ENCODE peak calls at places on chromosomes 4 and X, in six cellular contexts. S is OCI-LY7, K is foreskin fibroblast, A is epithelial cell of esophagus, M is MM.1S, D is tibial artery. Q is an unnamed sample.

GRCh38 chrX:112341598-112341997 is 259.0 kb upstream of the TRPC5 start:
- DNase-seq in M (no peak), K (no peak), A (no peak), D (no peak), S (no peak), Q (no peak)

GRCh38 chr4:8188743-8189550 is 10.1 kb upstream of the SH3TC1 start:
- DNase-seq in A (peak; percentile 99), K (no peak), S (no peak), D (peak; percentile 45), M (peak; percentile 37), Q (peak; percentile 38)

GRCh38 chrX:11531226-11531625 is 134.5 kb downstream of the ARHGAP6 start:
- DNase-seq in M (peak; percentile 8), S (peak; percentile 18), A (peak; percentile 18), D (no peak), K (peak; percentile 43), Q (no peak)

GRCh38 chr4:173038192-173038896 is 130.3 kb upstream of the GALNT7 start:
- DNase-seq in D (no peak), S (no peak), K (no peak), A (no peak), M (no peak), Q (no peak)

GRCh38 chrX:22141061-22141460 is 108.9 kb downstream of the PHEX start:
- DNase-seq in K (peak; percentile 39), A (peak; percentile 61), S (no peak), D (no peak), M (no peak), Q (no peak)

GRCh38 chr4:140952709-140953108 is 180.6 kb downstream of the RNF150 start:
- DNase-seq in K (peak; percentile 62), M (no peak), D (no peak), S (no peak), A (peak; percentile 86), Q (peak; percentile 48)

GRCh38 chr4:156188596-156188995 is 234.9 kb upstream of the CTSO start:
- DNase-seq in A (no peak), D (no peak), S (no peak), M (no peak), K (no peak), Q (no peak)

GRCh38 chr4:54322817-54323417 is 93.8 kb downstream of the PDGFRA start:
- DNase-seq in S (peak; percentile 68), M (peak; percentile 81), A (peak; percentile 79), D (peak; percentile 45), K (peak; percentile 81), Q (peak; percentile 21)

GRCh38 chrX:148310402-148311200 is 189.8 kb upstream of the AFF2 start:
- DNase-seq in K (no peak), S (peak; percentile 85), A (no peak), M (peak; percentile 75), D (no peak), Q (no peak)

GRCh38 chr4:15232725-15233597 is 194.9 kb upstream of the C1QTNF7 start:
- DNase-seq in D (no peak), K (peak; percentile 82), S (no peak), M (peak; percentile 72), A (peak; percentile 57), Q (peak; percentile 55)

GRCh38 chr4:176425035-176425434 is 105.3 kb downstream of the SPCS3 start:
- DNase-seq in S (no peak), M (no peak), K (peak; percentile 71), A (peak; percentile 69), D (no peak), Q (no peak)

GRCh38 chr4:14180983-14181601 is 553.6 kb upstream of the BOD1L1 start:
- DNase-seq in S (no peak), A (peak; percentile 13), D (no peak), M (no peak), K (peak; percentile 33), Q (no peak)

GRCh38 chr4:46977245-46977644 is 16.1 kb downstream of the GABRA4 start:
- DNase-seq in D (no peak), K (no peak), A (no peak), M (no peak), S (no peak), Q (no peak)

GRCh38 chr4:46975841-46976551 is 17.4 kb downstream of the GABRA4 start:
- DNase-seq in S (no peak), M (peak; percentile 55), A (peak; percentile 7), K (no peak), D (no peak), Q (no peak)

GRCh38 chr4:46979283-46979682 is 14.1 kb downstream of the GABRA4 start:
- DNase-seq in A (no peak), K (no peak), S (no peak), D (no peak), M (no peak), Q (no peak)

DNA sequence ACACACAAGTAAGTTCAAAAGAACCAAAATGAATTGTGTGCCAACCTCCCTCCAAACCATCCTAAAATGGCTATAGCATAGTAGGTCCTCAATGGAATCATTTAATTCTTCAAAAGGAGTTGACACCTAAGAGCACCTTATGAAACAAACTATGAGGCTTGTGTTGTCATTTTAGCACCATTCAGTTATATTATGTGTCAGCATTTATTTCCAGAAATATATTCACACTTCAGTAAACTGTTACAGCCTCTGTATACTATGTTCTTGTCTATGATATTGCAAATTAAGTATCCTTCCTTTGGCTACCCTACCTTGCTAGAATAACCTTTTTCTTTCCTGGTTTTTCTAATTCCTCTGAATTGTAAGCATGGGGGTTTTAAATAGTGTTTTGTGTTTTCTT is 18.2 kb downstream of the GABRA4 start:
- DNase-seq in K (no peak), A (no peak), S (no peak), D (no peak), M (no peak), Q (no peak)
- TF ChIP-seq CTCF in K (no peak), A (no peak), S (no peak), D (no peak), M (no peak), Q (no peak)

DNA sequence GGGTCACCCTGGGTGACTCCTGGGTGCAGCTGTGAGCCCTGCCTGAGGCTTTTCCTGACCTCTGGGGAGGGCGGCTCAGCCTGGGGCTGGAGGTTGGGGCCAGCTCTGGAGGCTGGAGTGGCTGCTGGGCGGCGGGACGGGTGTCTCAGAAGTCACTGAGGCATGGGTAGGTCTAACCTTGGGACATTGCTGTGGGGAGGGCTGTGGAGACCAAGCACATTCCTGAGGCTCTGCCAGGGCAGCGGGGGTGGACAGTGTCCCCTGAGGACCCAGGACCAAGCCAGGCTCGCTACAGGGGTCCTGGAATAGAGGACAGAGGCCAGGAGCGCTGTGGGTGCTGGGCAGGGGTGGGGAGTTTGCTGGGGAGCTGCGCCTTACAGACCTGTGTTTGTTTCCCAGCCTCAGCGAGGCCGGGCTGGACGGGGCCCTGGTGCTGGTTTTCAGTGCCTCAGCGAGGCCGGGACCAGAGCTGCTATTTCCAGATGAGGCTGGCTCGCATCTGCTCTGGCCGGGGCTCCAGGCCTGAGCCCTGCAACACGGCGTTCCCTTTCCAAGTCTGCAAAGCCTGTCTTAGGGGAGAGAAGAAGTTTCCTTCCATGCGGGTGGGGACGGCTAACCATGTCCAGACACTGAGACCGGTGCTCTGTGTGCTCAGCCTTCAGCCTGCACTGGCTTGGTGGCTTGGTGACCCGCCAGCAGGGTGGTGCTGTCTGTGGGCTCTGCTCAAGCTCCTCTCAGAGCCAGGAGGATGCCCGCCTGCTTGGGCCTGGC is 3.0 kb upstream of the SLC25A6 start:
- DNase-seq in A (no peak), K (no peak), S (no peak), M (no peak), D (peak; percentile 24), Q (no peak)
- H3K4me3 ChIP-seq in A (no peak overlapping the region), K (no peak overlapping the region), S (peak overlapping the region; percentile 1), M (no peak overlapping the region), D (no peak overlapping the region), Q (no peak overlapping the region)

GRCh38 chr4:189117426-189117825 is 823.2 kb upstream of the FRG1 start:
- DNase-seq in M (no peak), S (no peak), D (no peak), K (peak; percentile 9), A (peak; percentile 17), Q (no peak)
- TF ChIP-seq CTCF in M (no peak), S (no peak), D (no peak), K (peak; percentile 17), A (no peak), Q (no peak)

GRCh38 chr4:3497554-3498389 is 34.5 kb downstream of the LRPAP1 start:
- DNase-seq in A (no peak), K (peak; percentile 24), D (no peak), S (no peak), M (no peak), Q (no peak)

GRCh38 chr4:3495341-3495975 is 32.4 kb downstream of the DOK7 start:
- DNase-seq in A (no peak), M (no peak), D (no peak), S (no peak), K (no peak), Q (no peak)

GRCh38 chr4:3498407-3498806 is 33.8 kb downstream of the LRPAP1 start:
- DNase-seq in M (no peak), A (no peak), K (no peak), D (no peak), S (no peak), Q (no peak)

GRCh38 chr4:3496021-3496420 is 32.9 kb downstream of the DOK7 start:
- DNase-seq in A (no peak), S (no peak), K (no peak), D (no peak), M (no peak), Q (no peak)

DNA sequence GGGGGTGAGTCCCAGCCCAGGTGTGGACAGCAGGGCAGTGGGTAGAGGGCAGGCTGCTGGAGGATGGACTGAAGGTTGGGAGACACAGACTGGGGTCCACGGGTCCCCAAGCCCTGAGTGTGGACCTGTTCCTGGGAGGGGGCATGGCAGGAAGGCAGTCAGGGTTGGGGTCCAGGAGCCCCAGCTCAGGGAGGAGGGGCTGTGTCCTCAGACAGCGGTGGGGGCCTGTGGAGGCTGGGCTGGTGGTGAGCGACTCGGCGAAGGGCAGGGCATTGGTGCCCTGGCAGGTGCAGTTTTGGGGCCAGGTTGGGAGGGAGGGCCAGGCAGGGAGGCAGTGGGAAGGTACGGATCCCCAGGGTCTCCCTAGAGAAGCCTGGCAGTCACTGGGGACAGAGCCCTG is 34.0 kb downstream of the DOK7 start:
- DNase-seq in S (no peak), D (no peak), M (no peak), K (no peak), A (no peak), Q (no peak)
- H3K4me3 ChIP-seq in S (no peak overlapping the region), D (no peak overlapping the region), M (no peak overlapping the region), K (no peak overlapping the region), A (no peak overlapping the region), Q (no peak overlapping the region)

GRCh38 chr4:340011-340410 is 2.4 kb downstream of the ZNF141 start:
- DNase-seq in D (no peak), A (no peak), K (no peak), S (peak; percentile 15), M (no peak), Q (no peak)
- TF ChIP-seq CTCF in D (no peak), A (peak; percentile 25), K (no peak), S (peak; percentile 45), M (no peak), Q (no peak)